ENCODE peak calls at places on chromosomes 16 and 17, in seven cellular contexts. G is mucosa of descending colon; C is CD4-positive, CD25-positive, alpha-beta regulatory T cell; Y is upper lobe of right lung; X is A549; S is cardiac fibroblast; B is heart right ventricle. P is an unnamed sample.

GRCh38 chr16:15523092-15523541 is 88.7 kb downstream of the BMERB1 start:
- DNase-seq in B (no peak), G (peak; percentile 73), S (no peak), X (no peak), C (no peak), Y (peak; percentile 68), P (no peak)

GRCh38 chr16:57091990-57092785 is at the start of gene CPNE2:
- DNase-seq in B (peak; percentile 66), Y (peak; percentile 90), X (peak; percentile 71), S (peak; percentile 31), G (peak; percentile 64), C (peak; percentile 19), P (no peak)

GRCh38 chr16:29820271-29820701 is at the start of gene MVP:
- DNase-seq in G (peak; percentile 91), X (peak; percentile 74), C (no peak), B (peak; percentile 62), S (peak; percentile 63), Y (peak; percentile 86), P (peak; percentile 46)

GRCh38 chr17:21467196-21467595 is 91.0 kb downstream of the KCNJ12 start:
- DNase-seq in X (no peak), G (no peak), Y (no peak), B (no peak), C (no peak), S (no peak), P (no peak)

GRCh38 chr17:4483012-4483840 is 15.5 kb upstream of the SPNS2 start:
- DNase-seq in G (peak; percentile 72), Y (no peak), S (peak; percentile 25), X (peak; percentile 53), C (no peak), B (no peak), P (no peak)

GRCh38 chr17:49597928-49598655 is 22.4 kb downstream of the NXPH3 start:
- DNase-seq in Y (no peak), C (no peak), B (no peak), G (no peak), S (peak; percentile 33), X (no peak), P (no peak)

GRCh38 chr16:83356266-83356665 is 451.5 kb upstream of the HSBP1 start:
- DNase-seq in S (peak; percentile 77), X (peak; percentile 47), Y (no peak), G (peak; percentile 25), C (no peak), B (no peak), P (peak; percentile 2)

GRCh38 chr17:7191571-7192270 is 12.6 kb upstream of the ASGR1 start:
- DNase-seq in B (peak; percentile 63), X (peak; percentile 82), S (peak; percentile 48), C (no peak), G (peak; percentile 65), Y (no peak), P (no peak)

GRCh38 chr16:87340198-87340597 is 23.0 kb upstream of the C16orf95 start:
- DNase-seq in B (no peak), Y (no peak), C (no peak), G (no peak), S (no peak), X (no peak), P (no peak)

GRCh38 chr17:82531431-82531881 is 11.9 kb downstream of the FOXK2 start:
- DNase-seq in S (peak; percentile 82), G (no peak), C (no peak), Y (no peak), B (no peak), X (no peak), P (no peak)

GRCh38 chr17:6523330-6523729 is 33.0 kb downstream of the PITPNM3 start:
- DNase-seq in S (peak; percentile 39), X (peak; percentile 68), B (no peak), Y (peak; percentile 64), G (no peak), C (no peak), P (no peak)

GRCh38 chr17:4124994-4125393 is 17.8 kb downstream of the ZZEF1 start:
- DNase-seq in C (no peak), Y (no peak), X (no peak), G (no peak), S (no peak), B (no peak), P (no peak)

GRCh38 chr17:50255766-50256480 is 18.3 kb upstream of the TMEM92 start:
- DNase-seq in C (no peak), B (no peak), Y (no peak), G (no peak), X (no peak), S (no peak), P (no peak)

GRCh38 chr16:83802135-83802534 is 5.6 kb upstream of the HSBP1 start:
- DNase-seq in B (peak; percentile 34), C (no peak), S (peak; percentile 78), Y (no peak), G (no peak), X (no peak), P (no peak)

GRCh38 chr17:28747801-28748750 is 4.3 kb downstream of the TRAF4 start:
- DNase-seq in G (no peak), Y (no peak), C (no peak), S (no peak), B (no peak), X (no peak), P (no peak)
- H3K4me3 ChIP-seq in G (no peak overlapping the region), Y (no peak overlapping the region), C (no peak overlapping the region), S (no peak overlapping the region), B (no peak overlapping the region), X (no peak overlapping the region), P (no peak overlapping the region)

DNA sequence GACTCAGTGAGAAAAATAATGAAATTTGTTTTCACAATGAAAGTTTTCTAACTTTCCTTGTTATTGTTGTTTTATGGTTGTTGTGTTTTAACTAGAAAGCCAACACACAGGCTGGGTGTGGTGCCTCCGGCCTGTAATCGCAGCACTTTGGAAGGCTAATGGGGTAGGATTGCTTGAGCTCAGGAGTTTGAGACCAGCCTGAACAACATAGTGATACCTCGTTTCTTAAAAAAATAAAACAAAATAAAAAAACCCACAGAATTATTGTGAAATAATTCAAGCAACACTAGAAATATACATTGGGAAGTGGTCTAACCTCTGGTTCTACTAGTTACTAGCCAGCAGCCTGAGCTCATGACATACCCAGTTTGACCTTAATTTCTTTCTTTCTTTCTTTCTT is 630 bp downstream of the MILR1 start:
- DNase-seq in C (no peak), B (no peak), S (peak; percentile 39), X (no peak), Y (no peak), G (no peak), P (no peak)
- H3K4me3 ChIP-seq in C (no peak overlapping the region), B (peak overlapping the region; percentile 26), S (no peak overlapping the region), X (no peak overlapping the region), Y (peak overlapping the region; percentile 37), G (no peak overlapping the region), P (no peak overlapping the region)

GRCh38 chr17:81166033-81166472 is at the start of gene AATK:
- DNase-seq in B (no peak), G (no peak), S (no peak), Y (no peak), X (no peak), C (no peak), P (no peak)
- H3K4me3 ChIP-seq in B (peak within 1 kb of the TSS; percentile 47), G (no peak within 1 kb of the TSS), S (no peak within 1 kb of the TSS), Y (peak within 1 kb of the TSS; percentile 14), X (peak within 1 kb of the TSS; percentile 50), C (no peak within 1 kb of the TSS), P (no peak within 1 kb of the TSS)

DNA sequence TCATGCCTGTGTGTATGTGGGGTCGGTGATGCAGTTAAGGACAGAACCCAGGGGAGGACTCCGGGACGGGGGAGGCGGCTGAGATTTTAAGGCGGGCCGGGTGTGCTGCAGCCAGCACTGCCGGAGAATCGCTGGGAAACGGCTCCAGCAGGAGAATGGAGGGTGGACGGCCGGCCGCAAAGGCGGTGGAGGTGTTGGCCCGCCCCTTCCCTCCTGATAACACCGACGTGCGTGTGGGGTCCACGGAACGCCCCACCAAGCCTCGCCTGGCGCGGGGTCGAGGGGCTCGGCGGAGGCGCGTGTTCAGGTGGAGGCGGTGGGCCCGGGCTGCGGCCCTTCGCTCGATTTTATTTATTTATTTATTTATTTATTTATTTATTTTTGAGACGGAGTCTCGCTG is 633 bp downstream of the ZNF843 start:
- DNase-seq in B (no peak), X (no peak), C (no peak), Y (no peak), G (no peak), S (no peak), P (no peak)
- H3K4me3 ChIP-seq in B (peak overlapping the region; percentile 71), X (peak overlapping the region; percentile 58), C (no peak overlapping the region), Y (peak overlapping the region; percentile 74), G (no peak overlapping the region), S (peak overlapping the region; percentile 75), P (no peak overlapping the region)

P was measured in naive thymus-derived CD4-positive, alpha-beta T cell.